ENCODE peak calls at places on chromosomes 4 and X, in four cellular contexts. P is lung, Y is GM12865, X is progenitor cell of endocrine pancreas. T is an unnamed sample.

GRCh38 chrX:97860206-97860605 is 976.5 kb downstream of the RPA4 start:
- DNase-seq in P (no peak), Y (no peak), X (no peak), T (no peak)

GRCh38 chr4:11497972-11498371 is 69.3 kb upstream of the HS3ST1 start:
- DNase-seq in P (no peak), Y (no peak), X (no peak), T (no peak)

GRCh38 chr4:8176547-8177399 is 18.2 kb upstream of the ABLIM2 start:
- DNase-seq in P (no peak), Y (peak), X (peak), T (peak)

GRCh38 chr4:98261291-98262271 is at the start of gene RAP1GDS1:
- DNase-seq in P (peak), Y (peak), X (no peak), T (peak)

GRCh38 chrX:96833333-96833732 is 50.4 kb upstream of the RPA4 start:
- DNase-seq in P (no peak), Y (no peak), X (no peak), T (no peak)

GRCh38 chr4:169115897-169116254 is 105.8 kb upstream of the CBR4 start:
- DNase-seq in P (peak), Y (no peak), X (no peak), T (no peak)

GRCh38 chr4:73127839-73128448 is 58.4 kb upstream of the COX18 start:
- DNase-seq in P (no peak), Y (peak), X (no peak), T (no peak)

GRCh38 chr4:2084316-2084715 is 25.2 kb downstream of the NAT8L start:
- DNase-seq in P (no peak), Y (no peak), X (no peak), T (no peak)

GRCh38 chr4:128516568-128516967 is 229.0 kb upstream of the PGRMC2 start:
- DNase-seq in P (no peak), Y (peak), X (no peak), T (no peak)

GRCh38 chr4:24598025-24598424 is 13.7 kb upstream of the DHX15 start:
- DNase-seq in P (peak), Y (no peak), X (no peak), T (no peak)

GRCh38 chrX:14409341-14409740 is 120.0 kb upstream of the GLRA2 start:
- DNase-seq in P (no peak), Y (no peak), X (no peak), T (no peak)

GRCh38 chr4:76250962-76251361 is 559 bp upstream of the FAM47E start:
- DNase-seq in P (no peak), Y (no peak), X (no peak), T (no peak)

GRCh38 chr4:120544838-120545237 is 377.7 kb downstream of the PRDM5 start:
- DNase-seq in P (no peak), Y (no peak), X (no peak), T (no peak)

GRCh38 chr4:37717575-37717974 is 31.4 kb upstream of the RELL1 start:
- DNase-seq in P (no peak), Y (no peak), X (no peak), T (no peak)

GRCh38 chrX:114344756-114345155 is 239.1 kb upstream of the HTR2C start:
- DNase-seq in P (no peak), Y (peak), X (no peak), T (no peak)

GRCh38 chr4:127799711-127800110 is 17.6 kb downstream of the HSPA4L start:
- DNase-seq in P (no peak), Y (no peak), X (no peak), T (no peak)

GRCh38 chrX:16867947-16868346 is 2.2 kb downstream of the RBBP7 start:
- DNase-seq in P (no peak), Y (no peak), X (no peak), T (no peak)

GRCh38 chr4:71050809-71051208 is 57.4 kb downstream of the DCK start:
- DNase-seq in P (no peak), Y (no peak), X (no peak), T (no peak)

GRCh38 chrX:103343105-103343504 is 13.1 kb downstream of the TCEAL7 start:
- DNase-seq in P (no peak), Y (peak), X (no peak), T (no peak)

GRCh38 chr4:80196259-80197131 is 808 bp upstream of the PRDM8 start:
- DNase-seq in P (no peak), Y (no peak), X (no peak), T (no peak)

GRCh38 chr4:20528508-20528907 is 171.8 kb upstream of the PACRGL start:
- DNase-seq in P (no peak), Y (no peak), X (no peak), T (no peak)

GRCh38 chrX:47483310-47484268 is 567 bp upstream of the ZNF41 start:
- DNase-seq in P (no peak), Y (no peak), X (peak), T (no peak)

GRCh38 chrX:154374361-154375155 is at the start of gene FLNA:
- DNase-seq in P (no peak), Y (peak), X (peak), T (peak)

GRCh38 chr4:34644716-34645115 is 1599.6 kb downstream of the ARAP2 start:
- DNase-seq in P (no peak), Y (no peak), X (no peak), T (no peak)

GRCh38 chr4:42541647-42542046 is 115.3 kb downstream of the ATP8A1 start:
- DNase-seq in P (no peak), Y (no peak), X (no peak), T (no peak)

GRCh38 chr4:47543331-47543730 is 58.3 kb downstream of the ATP10D start:
- DNase-seq in P (no peak), Y (no peak), X (no peak), T (no peak)

GRCh38 chrX:139563251-139563650 is 32.7 kb downstream of the F9 start:
- DNase-seq in P (no peak), Y (no peak), X (no peak), T (no peak)

GRCh38 chrX:37746268-37746931 is 33.5 kb upstream of the CYBB start:
- DNase-seq in P (no peak), Y (peak), X (no peak), T (no peak)

GRCh38 chr4:68372588-68372987 is 22.7 kb upstream of the YTHDC1 start:
- DNase-seq in P (no peak), Y (no peak), X (no peak), T (no peak)

GRCh38 chr4:95462946-95463345 is 85.8 kb downstream of the UNC5C start:
- DNase-seq in P (no peak), Y (no peak), X (no peak), T (no peak)

GRCh38 chr4:38951598-38951997 is 80.6 kb downstream of the TMEM156 start:
- DNase-seq in P (no peak), Y (no peak), X (no peak), T (no peak)

GRCh38 chr4:76251448-76252270 is at the start of gene FAM47E:
- DNase-seq in P (peak), Y (no peak), X (peak), T (peak)

GRCh38 chr4:182809417-182810102 is 107.6 kb downstream of the DCTD start:
- DNase-seq in P (no peak), Y (no peak), X (no peak), T (no peak)
- TF ChIP-seq CTCF in P (no peak), Y (peak), X (peak), T (no peak)

DNA sequence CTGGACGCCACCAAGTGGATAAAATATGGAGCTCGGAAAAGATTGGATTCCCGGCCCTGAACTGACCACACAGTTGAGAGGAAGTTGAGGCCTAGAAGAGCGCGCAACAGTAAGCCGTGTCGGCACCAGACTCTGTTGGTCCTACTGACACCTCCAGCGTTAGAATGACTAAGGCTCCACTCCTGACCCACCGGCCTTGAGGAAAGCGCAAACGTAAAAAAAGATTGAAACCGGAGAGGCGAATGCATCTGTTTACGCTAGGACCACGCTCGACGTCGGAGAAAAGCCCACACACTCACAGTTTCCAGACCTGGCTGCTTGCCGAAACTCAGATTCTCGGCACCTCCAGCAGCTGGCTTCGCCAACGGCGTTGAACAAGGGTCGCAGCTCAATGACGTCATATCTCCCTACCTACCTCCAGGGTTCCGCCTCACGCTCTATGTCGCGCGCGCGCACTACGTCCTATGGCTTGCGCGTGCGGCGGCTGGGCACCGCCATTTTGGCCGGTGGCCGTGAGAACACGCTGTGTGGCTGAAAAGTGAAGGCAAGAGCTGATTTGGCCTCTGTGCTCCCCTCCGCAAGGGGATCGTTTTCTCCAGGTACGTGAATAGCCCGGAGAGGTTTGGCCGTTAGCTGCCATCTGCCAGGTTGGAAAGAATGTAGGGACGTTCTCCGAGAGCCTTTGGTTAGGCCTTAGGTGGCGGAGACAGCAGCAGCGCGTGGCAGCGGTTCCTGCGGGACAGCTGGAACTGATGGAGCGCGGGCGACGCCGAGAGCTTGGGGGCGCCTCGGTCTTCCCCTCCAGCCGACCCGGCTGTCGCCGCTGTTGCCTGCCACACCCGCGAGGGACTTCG is at the start of the genes ABCE1 and ANAPC10:
- DNase-seq in P (peak), Y (peak), X (peak), T (peak)
- TF ChIP-seq CTCF in P (no peak), Y (no peak), X (no peak), T (no peak)

DNA sequence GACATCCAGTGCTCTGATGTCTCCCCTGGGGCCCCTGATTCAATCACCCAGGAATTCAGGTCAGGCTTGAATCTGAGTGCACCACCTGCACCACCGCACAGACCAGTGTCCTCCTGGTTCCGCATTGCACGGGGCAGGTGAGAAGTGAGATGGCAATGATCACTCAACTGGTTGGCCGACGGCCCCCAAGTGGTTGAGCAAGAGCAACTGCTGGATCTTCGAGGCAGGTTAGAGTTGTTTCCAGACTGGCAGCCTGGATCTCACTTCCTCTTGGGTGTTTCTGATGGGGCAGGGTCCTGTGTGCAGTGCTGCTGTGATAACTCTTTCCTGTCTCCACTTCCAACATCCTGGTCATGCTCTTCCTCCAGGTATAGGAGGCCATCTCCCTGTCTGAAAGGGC is 50.4 kb downstream of the C4orf50 start:
- DNase-seq in P (no peak), Y (no peak), X (no peak), T (no peak)
- TF ChIP-seq CTCF in P (no peak), Y (no peak), X (no peak), T (no peak)

GRCh38 chr4:156677136-156677535 is 294.5 kb downstream of the PDGFC start:
- DNase-seq in P (no peak), Y (peak), X (no peak), T (no peak)
- TF ChIP-seq CTCF in P (no peak), Y (peak), X (peak), T (no peak)

DNA sequence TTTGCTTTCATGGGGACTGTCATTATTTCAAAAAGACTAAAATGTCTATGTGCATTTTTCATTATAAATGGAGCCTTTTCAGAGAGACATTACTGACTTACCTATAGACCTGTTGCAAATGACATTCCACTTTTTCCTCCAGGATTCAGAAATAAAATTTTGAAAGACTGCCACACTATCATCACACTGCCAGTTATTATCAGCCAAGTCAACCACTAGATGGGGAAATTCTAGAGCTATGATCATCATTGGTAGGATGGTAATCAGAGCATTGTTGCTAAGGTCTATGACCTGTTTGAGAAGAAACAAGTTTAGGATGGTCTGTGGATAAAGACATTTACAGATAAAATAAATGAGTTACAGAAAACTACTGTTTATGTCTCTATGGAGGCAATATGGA is 22.5 kb downstream of the LRRC66 start:
- DNase-seq in P (no peak), Y (no peak), X (no peak), T (no peak)
- TF ChIP-seq CTCF in P (no peak), Y (no peak), X (no peak), T (no peak)

GRCh38 chr4:103204114-103204513 is 6.0 kb upstream of the CENPE start:
- DNase-seq in P (no peak), Y (no peak), X (no peak), T (no peak)
- TF ChIP-seq CTCF in P (no peak), Y (peak), X (peak), T (no peak)

DNA sequence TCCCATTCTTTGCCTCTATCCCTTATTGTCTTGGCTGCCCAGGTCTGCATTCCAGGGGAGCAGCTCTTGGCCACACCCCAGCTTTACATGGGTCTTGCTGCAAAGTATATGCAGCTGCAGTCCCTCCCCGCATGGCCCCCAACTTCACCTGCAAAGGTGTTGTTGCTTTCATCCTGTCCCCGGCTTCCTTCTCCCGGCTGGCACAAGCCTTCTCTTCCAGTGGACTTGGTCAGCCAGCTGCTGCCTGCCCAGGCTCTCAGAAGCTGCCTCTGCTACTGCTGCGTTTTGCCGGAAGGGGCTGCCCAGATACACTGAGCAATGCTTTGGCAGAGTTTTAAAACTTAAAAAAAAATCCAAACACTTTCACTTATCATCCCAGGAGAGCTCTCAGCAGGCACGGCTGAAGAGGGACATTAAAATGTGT is 121.2 kb upstream of the PDLIM3 start:
- DNase-seq in P (no peak), Y (no peak), X (no peak), T (no peak)
- TF ChIP-seq CTCF in P (no peak), Y (no peak), X (peak), T (no peak)

DNA sequence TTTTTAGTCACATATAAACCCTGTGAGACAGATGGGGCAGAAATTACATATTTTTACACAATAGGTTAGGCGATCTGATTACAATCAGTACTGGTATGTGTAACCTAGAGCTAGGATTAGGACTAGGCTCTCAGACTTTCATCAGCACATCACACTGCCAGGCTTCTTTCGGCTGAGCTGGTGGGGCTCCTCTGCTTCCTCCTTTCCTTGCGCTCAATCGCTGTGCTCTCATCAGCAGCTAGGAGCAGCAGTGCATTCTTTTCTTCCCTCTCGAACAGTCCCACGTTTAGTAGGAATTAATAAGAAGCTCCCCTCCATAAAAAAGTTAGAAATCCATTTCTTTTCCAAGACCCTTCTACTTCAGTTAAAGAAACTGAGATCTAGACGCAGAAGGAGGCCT is 350.4 kb downstream of the SPRY1 start:
- DNase-seq in P (no peak), Y (no peak), X (no peak), T (no peak)
- TF ChIP-seq CTCF in P (no peak), Y (no peak), X (no peak), T (no peak)